ENCODE peak calls at places on chromosomes 7 and 10, in eight cellular contexts. One of them, this sample, is unnamed.

GRCh38 chr7:139940866-139941265 is 111.8 kb downstream of the TBXAS1 start:
- DNase-seq in naive thymus-derived CD8-positive, alpha-beta T cell: no peak
- DNase-seq in ACHN: no peak
- DNase-seq in neural crest cell: no peak
- DNase-seq in SW480: no peak
- DNase-seq in head of caudate nucleus: no peak
- DNase-seq in C1 segment of cervical spinal cord: no peak
- DNase-seq in cardiac muscle cell: peak
- DNase-seq in this sample: no peak

GRCh38 chr10:92005978-92006377 is 82.4 kb downstream of the BTAF1 start:
- DNase-seq in naive thymus-derived CD8-positive, alpha-beta T cell: no peak
- DNase-seq in ACHN: no peak
- DNase-seq in neural crest cell: no peak
- DNase-seq in SW480: no peak
- DNase-seq in head of caudate nucleus: no peak
- DNase-seq in C1 segment of cervical spinal cord: no peak
- DNase-seq in cardiac muscle cell: peak
- DNase-seq in this sample: no peak

GRCh38 chr10:94193466-94193924 is 169.2 kb downstream of the NOC3L start:
- DNase-seq in naive thymus-derived CD8-positive, alpha-beta T cell: no peak
- DNase-seq in ACHN: no peak
- DNase-seq in neural crest cell: no peak
- DNase-seq in SW480: no peak
- DNase-seq in head of caudate nucleus: no peak
- DNase-seq in C1 segment of cervical spinal cord: no peak
- DNase-seq in cardiac muscle cell: peak
- DNase-seq in this sample: no peak

GRCh38 chr7:26789481-26790175 is 74.8 kb downstream of the SKAP2 start:
- DNase-seq in naive thymus-derived CD8-positive, alpha-beta T cell: no peak
- DNase-seq in ACHN: no peak
- DNase-seq in neural crest cell: no peak
- DNase-seq in SW480: no peak
- DNase-seq in head of caudate nucleus: no peak
- DNase-seq in C1 segment of cervical spinal cord: no peak
- DNase-seq in cardiac muscle cell: no peak
- DNase-seq in this sample: no peak

GRCh38 chr10:117134084-117135025 is 3.7 kb downstream of the VAX1 start:
- DNase-seq in naive thymus-derived CD8-positive, alpha-beta T cell: no peak
- DNase-seq in ACHN: no peak
- DNase-seq in neural crest cell: peak
- DNase-seq in SW480: no peak
- DNase-seq in head of caudate nucleus: peak
- DNase-seq in C1 segment of cervical spinal cord: no peak
- DNase-seq in cardiac muscle cell: no peak
- DNase-seq in this sample: no peak

GRCh38 chr10:48364659-48365405 is 58.4 kb downstream of the MAPK8 start:
- DNase-seq in naive thymus-derived CD8-positive, alpha-beta T cell: no peak
- DNase-seq in ACHN: peak
- DNase-seq in neural crest cell: no peak
- DNase-seq in SW480: no peak
- DNase-seq in head of caudate nucleus: no peak
- DNase-seq in C1 segment of cervical spinal cord: no peak
- DNase-seq in cardiac muscle cell: peak
- DNase-seq in this sample: no peak

GRCh38 chr10:78215645-78216044 is 182.0 kb downstream of the RPS24 start:
- DNase-seq in naive thymus-derived CD8-positive, alpha-beta T cell: no peak
- DNase-seq in ACHN: no peak
- DNase-seq in neural crest cell: no peak
- DNase-seq in SW480: no peak
- DNase-seq in head of caudate nucleus: peak
- DNase-seq in C1 segment of cervical spinal cord: peak
- DNase-seq in cardiac muscle cell: peak
- DNase-seq in this sample: no peak

GRCh38 chr10:85621562-85621961 is 745.0 kb downstream of the GRID1 start:
- DNase-seq in naive thymus-derived CD8-positive, alpha-beta T cell: no peak
- DNase-seq in ACHN: no peak
- DNase-seq in neural crest cell: no peak
- DNase-seq in SW480: no peak
- DNase-seq in head of caudate nucleus: no peak
- DNase-seq in C1 segment of cervical spinal cord: no peak
- DNase-seq in cardiac muscle cell: no peak
- DNase-seq in this sample: no peak

GRCh38 chr7:2730846-2731770 is 43.1 kb downstream of the AMZ1 start:
- DNase-seq in naive thymus-derived CD8-positive, alpha-beta T cell: no peak
- DNase-seq in ACHN: no peak
- DNase-seq in neural crest cell: no peak
- DNase-seq in SW480: no peak
- DNase-seq in head of caudate nucleus: peak
- DNase-seq in C1 segment of cervical spinal cord: no peak
- DNase-seq in cardiac muscle cell: no peak
- DNase-seq in this sample: no peak

GRCh38 chr10:114933588-114933987 is 4.4 kb upstream of the TRUB1 start:
- DNase-seq in naive thymus-derived CD8-positive, alpha-beta T cell: no peak
- DNase-seq in ACHN: no peak
- DNase-seq in neural crest cell: no peak
- DNase-seq in SW480: peak
- DNase-seq in head of caudate nucleus: no peak
- DNase-seq in C1 segment of cervical spinal cord: no peak
- DNase-seq in cardiac muscle cell: no peak
- DNase-seq in this sample: no peak

GRCh38 chr10:15058689-15059088 is 14.9 kb downstream of the OLAH start:
- DNase-seq in naive thymus-derived CD8-positive, alpha-beta T cell: no peak
- DNase-seq in ACHN: no peak
- DNase-seq in neural crest cell: no peak
- DNase-seq in SW480: no peak
- DNase-seq in head of caudate nucleus: no peak
- DNase-seq in C1 segment of cervical spinal cord: no peak
- DNase-seq in cardiac muscle cell: no peak
- DNase-seq in this sample: no peak

GRCh38 chr10:108465871-108466641 is 1301.5 kb upstream of the SORCS1 start:
- DNase-seq in naive thymus-derived CD8-positive, alpha-beta T cell: no peak
- DNase-seq in ACHN: no peak
- DNase-seq in neural crest cell: peak
- DNase-seq in SW480: no peak
- DNase-seq in head of caudate nucleus: peak
- DNase-seq in C1 segment of cervical spinal cord: no peak
- DNase-seq in cardiac muscle cell: peak
- DNase-seq in this sample: no peak

GRCh38 chr10:122531935-122532334 is 28.6 kb upstream of the DMBT1 start:
- DNase-seq in naive thymus-derived CD8-positive, alpha-beta T cell: no peak
- DNase-seq in ACHN: no peak
- DNase-seq in neural crest cell: no peak
- DNase-seq in SW480: no peak
- DNase-seq in head of caudate nucleus: peak
- DNase-seq in C1 segment of cervical spinal cord: no peak
- DNase-seq in cardiac muscle cell: no peak
- DNase-seq in this sample: no peak

GRCh38 chr10:81524467-81524866 is 350.5 kb upstream of the NRG3 start:
- DNase-seq in naive thymus-derived CD8-positive, alpha-beta T cell: no peak
- DNase-seq in ACHN: no peak
- DNase-seq in neural crest cell: no peak
- DNase-seq in SW480: no peak
- DNase-seq in head of caudate nucleus: no peak
- DNase-seq in C1 segment of cervical spinal cord: no peak
- DNase-seq in cardiac muscle cell: no peak
- DNase-seq in this sample: no peak

GRCh38 chr7:138886501-138886917 is 88.5 kb upstream of the ATP6V0A4 start:
- DNase-seq in naive thymus-derived CD8-positive, alpha-beta T cell: peak
- DNase-seq in ACHN: peak
- DNase-seq in neural crest cell: peak
- DNase-seq in SW480: peak
- DNase-seq in head of caudate nucleus: no peak
- DNase-seq in C1 segment of cervical spinal cord: no peak
- DNase-seq in cardiac muscle cell: peak
- DNase-seq in this sample: peak

GRCh38 chr7:40701836-40702551 is 567.2 kb downstream of the SUGCT start:
- DNase-seq in naive thymus-derived CD8-positive, alpha-beta T cell: no peak
- DNase-seq in ACHN: no peak
- DNase-seq in neural crest cell: no peak
- DNase-seq in SW480: peak
- DNase-seq in head of caudate nucleus: no peak
- DNase-seq in C1 segment of cervical spinal cord: no peak
- DNase-seq in cardiac muscle cell: no peak
- DNase-seq in this sample: no peak

GRCh38 chr7:101112233-101112632 is 14.7 kb upstream of the SERPINE1 start:
- DNase-seq in naive thymus-derived CD8-positive, alpha-beta T cell: no peak
- DNase-seq in ACHN: no peak
- DNase-seq in neural crest cell: no peak
- DNase-seq in SW480: no peak
- DNase-seq in head of caudate nucleus: peak
- DNase-seq in C1 segment of cervical spinal cord: peak
- DNase-seq in cardiac muscle cell: peak
- DNase-seq in this sample: no peak

GRCh38 chr7:607938-608337 is 88.3 kb upstream of the PDGFA start:
- DNase-seq in naive thymus-derived CD8-positive, alpha-beta T cell: peak
- DNase-seq in ACHN: no peak
- DNase-seq in neural crest cell: no peak
- DNase-seq in SW480: no peak
- DNase-seq in head of caudate nucleus: no peak
- DNase-seq in C1 segment of cervical spinal cord: no peak
- DNase-seq in cardiac muscle cell: no peak
- DNase-seq in this sample: no peak

GRCh38 chr10:49119746-49120145 is 4.4 kb upstream of the VSTM4 start:
- DNase-seq in naive thymus-derived CD8-positive, alpha-beta T cell: no peak
- DNase-seq in ACHN: no peak
- DNase-seq in neural crest cell: no peak
- DNase-seq in SW480: no peak
- DNase-seq in head of caudate nucleus: no peak
- DNase-seq in C1 segment of cervical spinal cord: no peak
- DNase-seq in cardiac muscle cell: no peak
- DNase-seq in this sample: no peak

GRCh38 chr7:135661311-135662122 is 797 bp upstream of the STMP1 start:
- DNase-seq in naive thymus-derived CD8-positive, alpha-beta T cell: peak
- DNase-seq in ACHN: no peak
- DNase-seq in neural crest cell: no peak
- DNase-seq in SW480: peak
- DNase-seq in head of caudate nucleus: no peak
- DNase-seq in C1 segment of cervical spinal cord: no peak
- DNase-seq in cardiac muscle cell: no peak
- DNase-seq in this sample: no peak

GRCh38 chr7:134375206-134375605 is 58.5 kb upstream of the SLC35B4 start:
- DNase-seq in naive thymus-derived CD8-positive, alpha-beta T cell: no peak
- DNase-seq in ACHN: no peak
- DNase-seq in neural crest cell: no peak
- DNase-seq in SW480: no peak
- DNase-seq in head of caudate nucleus: no peak
- DNase-seq in C1 segment of cervical spinal cord: no peak
- DNase-seq in cardiac muscle cell: no peak
- DNase-seq in this sample: no peak

GRCh38 chr10:103717341-103718246 is 137.8 kb downstream of the SH3PXD2A start:
- DNase-seq in naive thymus-derived CD8-positive, alpha-beta T cell: no peak
- DNase-seq in ACHN: no peak
- DNase-seq in neural crest cell: no peak
- DNase-seq in SW480: no peak
- DNase-seq in head of caudate nucleus: no peak
- DNase-seq in C1 segment of cervical spinal cord: no peak
- DNase-seq in cardiac muscle cell: no peak
- DNase-seq in this sample: no peak

GRCh38 chr10:66505003-66505707 is 420.7 kb upstream of the LRRTM3 start:
- DNase-seq in naive thymus-derived CD8-positive, alpha-beta T cell: no peak
- DNase-seq in ACHN: no peak
- DNase-seq in neural crest cell: no peak
- DNase-seq in SW480: no peak
- DNase-seq in head of caudate nucleus: no peak
- DNase-seq in C1 segment of cervical spinal cord: no peak
- DNase-seq in cardiac muscle cell: no peak
- DNase-seq in this sample: no peak

GRCh38 chr10:31618541-31619291 is 299.7 kb downstream of the ZEB1 start:
- DNase-seq in naive thymus-derived CD8-positive, alpha-beta T cell: no peak
- DNase-seq in ACHN: no peak
- DNase-seq in neural crest cell: no peak
- DNase-seq in SW480: no peak
- DNase-seq in head of caudate nucleus: no peak
- DNase-seq in C1 segment of cervical spinal cord: no peak
- DNase-seq in cardiac muscle cell: peak
- DNase-seq in this sample: no peak

GRCh38 chr7:93992423-93993110 is 11.6 kb downstream of the BET1 start:
- DNase-seq in naive thymus-derived CD8-positive, alpha-beta T cell: no peak
- DNase-seq in ACHN: no peak
- DNase-seq in neural crest cell: no peak
- DNase-seq in SW480: no peak
- DNase-seq in head of caudate nucleus: no peak
- DNase-seq in C1 segment of cervical spinal cord: no peak
- DNase-seq in cardiac muscle cell: no peak
- DNase-seq in this sample: no peak

GRCh38 chr10:633279-634245 is 55.9 kb downstream of the DIP2C start:
- DNase-seq in naive thymus-derived CD8-positive, alpha-beta T cell: no peak
- DNase-seq in ACHN: peak
- DNase-seq in neural crest cell: no peak
- DNase-seq in SW480: no peak
- DNase-seq in head of caudate nucleus: peak
- DNase-seq in C1 segment of cervical spinal cord: no peak
- DNase-seq in cardiac muscle cell: no peak
- DNase-seq in this sample: no peak

GRCh38 chr7:82234457-82235049 is 209.0 kb downstream of the CACNA2D1 start:
- DNase-seq in naive thymus-derived CD8-positive, alpha-beta T cell: no peak
- DNase-seq in ACHN: peak
- DNase-seq in neural crest cell: no peak
- DNase-seq in SW480: peak
- DNase-seq in head of caudate nucleus: no peak
- DNase-seq in C1 segment of cervical spinal cord: no peak
- DNase-seq in cardiac muscle cell: peak
- DNase-seq in this sample: no peak

GRCh38 chr10:36114913-36115312 is 472.8 kb upstream of the FZD8 start:
- DNase-seq in naive thymus-derived CD8-positive, alpha-beta T cell: no peak
- DNase-seq in ACHN: no peak
- DNase-seq in neural crest cell: no peak
- DNase-seq in SW480: no peak
- DNase-seq in head of caudate nucleus: no peak
- DNase-seq in C1 segment of cervical spinal cord: no peak
- DNase-seq in cardiac muscle cell: peak
- DNase-seq in this sample: no peak

GRCh38 chr7:87369216-87369615 is 23.8 kb downstream of the CROT start:
- DNase-seq in naive thymus-derived CD8-positive, alpha-beta T cell: peak
- DNase-seq in ACHN: no peak
- DNase-seq in neural crest cell: no peak
- DNase-seq in SW480: no peak
- DNase-seq in head of caudate nucleus: no peak
- DNase-seq in C1 segment of cervical spinal cord: no peak
- DNase-seq in cardiac muscle cell: no peak
- DNase-seq in this sample: peak

GRCh38 chr7:24995466-24995865 is 15.5 kb upstream of the OSBPL3 start:
- DNase-seq in naive thymus-derived CD8-positive, alpha-beta T cell: no peak
- DNase-seq in ACHN: no peak
- DNase-seq in neural crest cell: no peak
- DNase-seq in SW480: no peak
- DNase-seq in head of caudate nucleus: no peak
- DNase-seq in C1 segment of cervical spinal cord: no peak
- DNase-seq in cardiac muscle cell: no peak
- DNase-seq in this sample: no peak

GRCh38 chr10:7407368-7408002 is 3.3 kb downstream of the SFMBT2 start:
- DNase-seq in naive thymus-derived CD8-positive, alpha-beta T cell: no peak
- DNase-seq in ACHN: no peak
- DNase-seq in neural crest cell: no peak
- DNase-seq in SW480: no peak
- DNase-seq in head of caudate nucleus: no peak
- DNase-seq in C1 segment of cervical spinal cord: no peak
- DNase-seq in cardiac muscle cell: peak
- DNase-seq in this sample: no peak

GRCh38 chr10:113980408-113981087 is 63.1 kb upstream of the ADRB1 start:
- DNase-seq in naive thymus-derived CD8-positive, alpha-beta T cell: no peak
- DNase-seq in ACHN: peak
- DNase-seq in neural crest cell: no peak
- DNase-seq in SW480: peak
- DNase-seq in head of caudate nucleus: no peak
- DNase-seq in C1 segment of cervical spinal cord: no peak
- DNase-seq in cardiac muscle cell: no peak
- DNase-seq in this sample: no peak

GRCh38 chr7:120941064-120941463 is 9.5 kb upstream of the ING3 start:
- DNase-seq in naive thymus-derived CD8-positive, alpha-beta T cell: no peak
- DNase-seq in ACHN: peak
- DNase-seq in neural crest cell: no peak
- DNase-seq in SW480: peak
- DNase-seq in head of caudate nucleus: no peak
- DNase-seq in C1 segment of cervical spinal cord: no peak
- DNase-seq in cardiac muscle cell: peak
- DNase-seq in this sample: no peak

GRCh38 chr7:132214452-132214851 is 361.8 kb downstream of the PLXNA4 start:
- DNase-seq in naive thymus-derived CD8-positive, alpha-beta T cell: no peak
- DNase-seq in ACHN: no peak
- DNase-seq in neural crest cell: no peak
- DNase-seq in SW480: no peak
- DNase-seq in head of caudate nucleus: no peak
- DNase-seq in C1 segment of cervical spinal cord: no peak
- DNase-seq in cardiac muscle cell: no peak
- DNase-seq in this sample: no peak